ENCODE peak calls at places on chromosome 13, in five cellular contexts. One of them, this sample, is unnamed. For H3K36me3, the result is how much of the 10 kb centered on the place peaks cover.

GRCh38 chr13:106143930-106144709 is 391.3 kb downstream of the EFNB2 start:
- DNase-seq in lung: no peak
- DNase-seq in heart right ventricle: no peak
- DNase-seq in mammary epithelial cell: peak
- DNase-seq in CD8-positive, alpha-beta T cell: no peak
- DNase-seq in this sample: peak

GRCh38 chr13:20124303-20124702 is 36.5 kb downstream of the GJA3 start:
- DNase-seq in mammary epithelial cell: no peak
- DNase-seq in lung: no peak
- DNase-seq in CD8-positive, alpha-beta T cell: no peak
- DNase-seq in heart right ventricle: no peak
- DNase-seq in this sample: no peak

GRCh38 chr13:43316997-43317396 is 293.6 kb downstream of the DNAJC15 start:
- DNase-seq in lung: no peak
- DNase-seq in mammary epithelial cell: no peak
- DNase-seq in heart right ventricle: no peak
- DNase-seq in CD8-positive, alpha-beta T cell: no peak
- DNase-seq in this sample: peak

GRCh38 chr13:28568286-28568685 is 73.4 kb upstream of the FLT1 start:
- DNase-seq in mammary epithelial cell: no peak
- DNase-seq in lung: peak
- DNase-seq in heart right ventricle: peak
- DNase-seq in CD8-positive, alpha-beta T cell: no peak
- DNase-seq in this sample: no peak

GRCh38 chr13:113032291-113032690 is 63.3 kb downstream of the MCF2L start:
- DNase-seq in lung: no peak
- DNase-seq in CD8-positive, alpha-beta T cell: no peak
- DNase-seq in heart right ventricle: peak
- DNase-seq in mammary epithelial cell: no peak
- DNase-seq in this sample: no peak

GRCh38 chr13:92769064-92769463 is 457.5 kb upstream of the GPC6 start:
- DNase-seq in mammary epithelial cell: no peak
- DNase-seq in CD8-positive, alpha-beta T cell: no peak
- DNase-seq in heart right ventricle: no peak
- DNase-seq in lung: no peak
- DNase-seq in this sample: no peak

GRCh38 chr13:100958859-100959258 is 284.3 kb upstream of the TMTC4 start:
- DNase-seq in mammary epithelial cell: no peak
- DNase-seq in lung: no peak
- DNase-seq in heart right ventricle: no peak
- DNase-seq in CD8-positive, alpha-beta T cell: no peak
- DNase-seq in this sample: no peak

GRCh38 chr13:98324105-98324504 is 147.0 kb upstream of the RNF113B start:
- DNase-seq in heart right ventricle: no peak
- DNase-seq in CD8-positive, alpha-beta T cell: no peak
- DNase-seq in mammary epithelial cell: no peak
- DNase-seq in lung: no peak
- DNase-seq in this sample: no peak

GRCh38 chr13:109785141-109785891 is 1.1 kb downstream of the IRS2 start:
- DNase-seq in heart right ventricle: peak
- DNase-seq in mammary epithelial cell: peak
- DNase-seq in CD8-positive, alpha-beta T cell: peak
- DNase-seq in lung: peak
- DNase-seq in this sample: no peak

GRCh38 chr13:22703601-22704209 is 477.1 kb upstream of the SGCG start:
- DNase-seq in CD8-positive, alpha-beta T cell: no peak
- DNase-seq in heart right ventricle: no peak
- DNase-seq in lung: no peak
- DNase-seq in mammary epithelial cell: peak
- DNase-seq in this sample: no peak

GRCh38 chr13:41199061-41199460 is 4.7 kb upstream of the KBTBD7 start:
- DNase-seq in lung: no peak
- DNase-seq in heart right ventricle: no peak
- DNase-seq in CD8-positive, alpha-beta T cell: no peak
- DNase-seq in mammary epithelial cell: no peak
- DNase-seq in this sample: no peak

GRCh38 chr13:41199526-41199925 is 5.2 kb upstream of the KBTBD7 start:
- DNase-seq in heart right ventricle: no peak
- DNase-seq in mammary epithelial cell: no peak
- DNase-seq in lung: no peak
- DNase-seq in CD8-positive, alpha-beta T cell: no peak
- DNase-seq in this sample: no peak

GRCh38 chr13:41196620-41197019 is 2.3 kb upstream of the KBTBD7 start:
- DNase-seq in lung: no peak
- DNase-seq in CD8-positive, alpha-beta T cell: no peak
- DNase-seq in mammary epithelial cell: peak
- DNase-seq in heart right ventricle: no peak
- DNase-seq in this sample: peak

GRCh38 chr13:41196011-41196410 is 1.6 kb upstream of the KBTBD7 start:
- DNase-seq in heart right ventricle: no peak
- DNase-seq in mammary epithelial cell: no peak
- DNase-seq in lung: no peak
- DNase-seq in CD8-positive, alpha-beta T cell: no peak
- DNase-seq in this sample: no peak

GRCh38 chr13:41200126-41200525 is 5.8 kb upstream of the KBTBD7 start:
- DNase-seq in mammary epithelial cell: no peak
- DNase-seq in CD8-positive, alpha-beta T cell: no peak
- DNase-seq in heart right ventricle: no peak
- DNase-seq in lung: no peak
- DNase-seq in this sample: no peak
- TF ChIP-seq CTCF in mammary epithelial cell: no peak
- TF ChIP-seq CTCF in CD8-positive, alpha-beta T cell: no peak
- TF ChIP-seq CTCF in heart right ventricle: no peak
- TF ChIP-seq CTCF in lung: no peak
- TF ChIP-seq CTCF in this sample: no peak

GRCh38 chr13:111242585-111242984 is 77.9 kb upstream of the TEX29 start:
- DNase-seq in heart right ventricle: no peak
- DNase-seq in mammary epithelial cell: no peak
- DNase-seq in lung: no peak
- DNase-seq in CD8-positive, alpha-beta T cell: no peak
- DNase-seq in this sample: no peak
- H3K36me3 ChIP-seq in heart right ventricle: half or more
- H3K36me3 ChIP-seq in mammary epithelial cell: under half
- H3K36me3 ChIP-seq in lung: under half
- H3K36me3 ChIP-seq in CD8-positive, alpha-beta T cell: under half
- H3K36me3 ChIP-seq in this sample: under half

GRCh38 chr13:48507024-48507423 is 25.9 kb downstream of the RCBTB2 start:
- DNase-seq in lung: no peak
- DNase-seq in mammary epithelial cell: peak
- DNase-seq in CD8-positive, alpha-beta T cell: no peak
- DNase-seq in heart right ventricle: no peak
- DNase-seq in this sample: peak
- H3K4me3 ChIP-seq in lung: no peak
- H3K4me3 ChIP-seq in mammary epithelial cell: no peak
- H3K4me3 ChIP-seq in CD8-positive, alpha-beta T cell: no peak
- H3K4me3 ChIP-seq in heart right ventricle: no peak
- H3K4me3 ChIP-seq in this sample: no peak

DNA sequence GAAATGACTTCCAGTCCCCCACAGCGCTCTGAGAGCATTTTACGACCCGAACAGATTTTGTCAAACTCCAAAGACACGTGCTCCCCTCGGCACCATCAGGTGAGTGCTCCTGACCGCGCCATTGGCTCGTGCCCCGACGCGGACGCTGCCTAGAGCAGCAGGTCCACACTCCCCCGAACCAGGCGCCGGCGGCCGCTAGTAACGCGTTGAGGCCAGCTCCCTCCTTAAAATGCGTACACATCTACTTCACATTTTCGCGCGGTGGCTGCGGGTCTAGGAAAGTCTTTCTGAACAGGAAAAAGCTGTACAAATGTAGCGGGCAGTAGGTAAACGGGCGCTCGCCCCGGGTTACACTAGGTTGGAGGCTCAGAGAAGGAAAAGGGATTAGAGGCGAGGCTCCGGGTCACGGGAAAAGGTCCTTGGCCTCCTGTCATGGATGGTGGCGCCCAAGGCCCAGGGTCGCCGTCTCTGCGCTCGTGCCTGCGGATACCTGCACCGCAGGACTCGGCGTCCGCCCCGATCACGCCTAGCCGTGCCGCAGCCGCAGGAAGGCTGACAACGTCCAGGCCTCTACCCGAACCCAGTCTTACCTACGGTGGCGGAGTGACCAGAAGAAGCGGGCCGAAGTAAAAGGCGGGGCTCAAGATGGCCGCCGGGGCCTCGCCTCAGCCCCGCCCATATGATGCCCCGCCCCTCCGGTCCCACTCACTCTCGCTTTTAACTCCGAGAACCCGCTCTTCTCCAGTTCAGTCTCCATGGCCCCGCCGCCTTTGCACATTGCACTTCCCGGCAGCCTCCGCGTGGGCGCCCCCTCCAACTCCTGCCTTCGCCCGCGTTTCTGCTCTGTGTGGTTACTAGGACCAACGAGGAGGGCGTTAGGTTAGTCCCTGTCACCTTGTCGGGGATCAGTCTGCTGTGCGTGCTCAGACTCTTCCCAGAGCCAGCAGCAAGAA is at the start of gene ESD:
- DNase-seq in mammary epithelial cell: peak
- DNase-seq in lung: peak
- DNase-seq in CD8-positive, alpha-beta T cell: peak
- DNase-seq in heart right ventricle: peak
- DNase-seq in this sample: peak
- TF ChIP-seq CTCF in mammary epithelial cell: no peak
- TF ChIP-seq CTCF in lung: no peak
- TF ChIP-seq CTCF in CD8-positive, alpha-beta T cell: no peak
- TF ChIP-seq CTCF in heart right ventricle: no peak
- TF ChIP-seq CTCF in this sample: no peak

GRCh38 chr13:34970961-34971360 is 28.9 kb downstream of the NBEA start:
- DNase-seq in mammary epithelial cell: no peak
- DNase-seq in CD8-positive, alpha-beta T cell: no peak
- DNase-seq in heart right ventricle: no peak
- DNase-seq in lung: no peak
- DNase-seq in this sample: no peak

GRCh38 chr13:34964558-34964957 is 22.5 kb downstream of the NBEA start:
- DNase-seq in lung: no peak
- DNase-seq in mammary epithelial cell: no peak
- DNase-seq in heart right ventricle: no peak
- DNase-seq in CD8-positive, alpha-beta T cell: no peak
- DNase-seq in this sample: no peak

GRCh38 chr13:34971473-34971872 is 29.4 kb downstream of the NBEA start:
- DNase-seq in heart right ventricle: no peak
- DNase-seq in mammary epithelial cell: no peak
- DNase-seq in CD8-positive, alpha-beta T cell: no peak
- DNase-seq in lung: no peak
- DNase-seq in this sample: no peak

GRCh38 chr13:34967851-34968562 is 25.9 kb downstream of the NBEA start:
- DNase-seq in CD8-positive, alpha-beta T cell: no peak
- DNase-seq in lung: no peak
- DNase-seq in mammary epithelial cell: peak
- DNase-seq in heart right ventricle: no peak
- DNase-seq in this sample: peak
- H3K36me3 ChIP-seq in CD8-positive, alpha-beta T cell: under half
- H3K36me3 ChIP-seq in lung: under half
- H3K36me3 ChIP-seq in mammary epithelial cell: under half
- H3K36me3 ChIP-seq in heart right ventricle: under half
- H3K36me3 ChIP-seq in this sample: under half

GRCh38 chr13:50224534-50224933 is 209.3 kb downstream of the KCNRG start:
- DNase-seq in mammary epithelial cell: peak
- DNase-seq in CD8-positive, alpha-beta T cell: no peak
- DNase-seq in lung: no peak
- DNase-seq in heart right ventricle: no peak
- DNase-seq in this sample: peak

GRCh38 chr13:50220938-50221337 is 205.7 kb downstream of the KCNRG start:
- DNase-seq in lung: no peak
- DNase-seq in CD8-positive, alpha-beta T cell: no peak
- DNase-seq in heart right ventricle: no peak
- DNase-seq in mammary epithelial cell: no peak
- DNase-seq in this sample: peak

GRCh38 chr13:50225188-50226155 is 210.2 kb downstream of the KCNRG start:
- DNase-seq in heart right ventricle: no peak
- DNase-seq in lung: no peak
- DNase-seq in mammary epithelial cell: no peak
- DNase-seq in CD8-positive, alpha-beta T cell: no peak
- DNase-seq in this sample: no peak

GRCh38 chr13:50219743-50220142 is 204.5 kb downstream of the KCNRG start:
- DNase-seq in heart right ventricle: no peak
- DNase-seq in CD8-positive, alpha-beta T cell: no peak
- DNase-seq in lung: no peak
- DNase-seq in mammary epithelial cell: no peak
- DNase-seq in this sample: no peak

DNA sequence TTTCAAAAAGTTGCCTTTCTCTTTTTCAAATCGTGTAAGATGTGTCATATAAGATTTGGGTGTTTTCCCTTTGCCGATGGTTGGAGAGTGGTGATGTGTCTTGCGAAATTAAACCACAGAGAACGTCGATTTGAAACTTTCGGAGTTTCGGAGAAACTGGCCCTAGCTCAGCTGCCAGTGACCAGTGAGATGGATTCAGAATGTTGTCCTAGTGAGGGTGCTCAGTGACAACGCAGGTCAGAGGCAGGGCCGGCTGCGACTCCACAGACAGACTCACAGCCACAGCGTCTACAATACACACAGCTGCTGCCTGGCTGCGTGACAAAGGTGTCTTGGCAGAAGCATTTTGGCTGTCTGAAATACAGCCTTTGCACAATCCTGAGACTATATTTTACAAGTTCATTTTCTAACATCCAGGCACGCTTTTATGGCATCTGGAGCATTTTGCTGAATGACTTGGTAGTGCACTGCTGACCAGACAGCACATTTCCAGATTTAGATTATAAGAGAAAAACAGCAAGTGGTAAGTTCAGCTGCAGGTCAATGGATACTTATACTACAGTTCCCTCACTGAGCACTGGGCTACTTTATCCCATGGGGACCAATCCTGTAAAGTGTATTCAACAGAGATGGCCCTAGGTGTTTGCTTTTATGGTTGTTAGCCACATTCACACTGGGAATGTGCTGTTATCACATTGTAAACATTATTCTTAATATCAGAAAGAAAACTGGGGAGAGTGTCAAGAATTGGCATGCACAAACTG is 207.5 kb downstream of the KCNRG start:
- DNase-seq in lung: peak
- DNase-seq in mammary epithelial cell: peak
- DNase-seq in CD8-positive, alpha-beta T cell: no peak
- DNase-seq in heart right ventricle: peak
- DNase-seq in this sample: peak
- H3K4me3 ChIP-seq in lung: no peak
- H3K4me3 ChIP-seq in mammary epithelial cell: no peak
- H3K4me3 ChIP-seq in CD8-positive, alpha-beta T cell: no peak
- H3K4me3 ChIP-seq in heart right ventricle: no peak
- H3K4me3 ChIP-seq in this sample: no peak

GRCh38 chr13:39685652-39686051 is 30.2 kb downstream of the COG6 start:
- DNase-seq in heart right ventricle: no peak
- DNase-seq in CD8-positive, alpha-beta T cell: no peak
- DNase-seq in lung: no peak
- DNase-seq in mammary epithelial cell: no peak
- DNase-seq in this sample: no peak
- TF ChIP-seq CTCF in heart right ventricle: no peak
- TF ChIP-seq CTCF in CD8-positive, alpha-beta T cell: no peak
- TF ChIP-seq CTCF in lung: no peak
- TF ChIP-seq CTCF in mammary epithelial cell: no peak
- TF ChIP-seq CTCF in this sample: no peak

GRCh38 chr13:49569993-49570689 is 15.2 kb downstream of the RCBTB1 start:
- DNase-seq in heart right ventricle: no peak
- DNase-seq in lung: no peak
- DNase-seq in CD8-positive, alpha-beta T cell: no peak
- DNase-seq in mammary epithelial cell: peak
- DNase-seq in this sample: peak
- H3K36me3 ChIP-seq in heart right ventricle: under half
- H3K36me3 ChIP-seq in lung: under half
- H3K36me3 ChIP-seq in CD8-positive, alpha-beta T cell: under half
- H3K36me3 ChIP-seq in mammary epithelial cell: under half
- H3K36me3 ChIP-seq in this sample: under half

GRCh38 chr13:114063545-114064515 is 68.6 kb downstream of the RASA3 start:
- DNase-seq in lung: peak
- DNase-seq in mammary epithelial cell: peak
- DNase-seq in CD8-positive, alpha-beta T cell: no peak
- DNase-seq in heart right ventricle: peak
- DNase-seq in this sample: no peak
- H3K4me3 ChIP-seq in lung: no peak
- H3K4me3 ChIP-seq in mammary epithelial cell: peak
- H3K4me3 ChIP-seq in CD8-positive, alpha-beta T cell: no peak
- H3K4me3 ChIP-seq in heart right ventricle: peak
- H3K4me3 ChIP-seq in this sample: no peak